ENCODE peak calls at places on chromosomes 1 and 21, in six cellular contexts. O is psoas muscle; H is effector memory CD4-positive, alpha-beta T cell; R is left ventricle myocardium inferior; Y is adipocyte; Z is AG04450. A is an unnamed sample.
A peak's percentile ranks its signal among the peaks of the same experiment; 100 is the strongest.

GRCh38 chr1:114337417-114337816 is 173.6 kb downstream of the TRIM33 start:
- DNase-seq in Y (no peak), H (no peak), O (no peak), R (no peak), Z (no peak), A (no peak)

GRCh38 chr1:234745844-234746797 is 136.1 kb upstream of the IRF2BP2 start:
- DNase-seq in O (no peak), Y (peak; percentile 2), R (no peak), H (no peak), Z (no peak), A (no peak)

GRCh38 chr1:209607102-209607794 is 23.7 kb downstream of the CAMK1G start:
- DNase-seq in O (no peak), R (no peak), H (no peak), Z (no peak), Y (peak; percentile 40), A (no peak)

GRCh38 chr1:57674803-57675202 is 250.9 kb upstream of the DAB1 start:
- DNase-seq in O (no peak), R (no peak), H (no peak), Z (no peak), Y (peak; percentile 3), A (no peak)

GRCh38 chr1:241639653-241640148 is 468 bp downstream of the CHML start:
- DNase-seq in Y (peak; percentile 53), H (no peak), O (peak; percentile 52), Z (no peak), R (peak; percentile 25), A (peak; percentile 47)

GRCh38 chr1:239952348-239953307 is 139.1 kb upstream of the FMN2 start:
- DNase-seq in Z (no peak), R (no peak), Y (peak; percentile 17), O (no peak), H (no peak), A (no peak)

GRCh38 chr1:115976062-115976899 is at the start of gene SLC22A15:
- DNase-seq in H (peak; percentile 3), Z (no peak), R (peak; percentile 76), Y (peak; percentile 85), O (peak; percentile 78), A (no peak)

GRCh38 chr1:209899948-209900347 is 38.1 kb upstream of the SYT14 start:
- DNase-seq in Y (no peak), H (no peak), Z (no peak), O (no peak), R (no peak), A (peak; percentile 25)

GRCh38 chr1:145708063-145708462 is 895 bp upstream of the PDZK1 start:
- DNase-seq in R (no peak), O (no peak), Z (peak; percentile 33), H (no peak), Y (no peak), A (no peak)

GRCh38 chr1:246988316-246988715 is 19.5 kb downstream of the ZNF695 start:
- DNase-seq in O (no peak), Z (no peak), R (no peak), Y (no peak), H (no peak), A (no peak)

GRCh38 chr1:246987083-246987690 is 20.7 kb downstream of the ZNF695 start:
- DNase-seq in H (no peak), Z (no peak), Y (no peak), O (no peak), R (no peak), A (no peak)

GRCh38 chr1:246989901-246990300 is 18.0 kb downstream of the ZNF695 start:
- DNase-seq in O (no peak), H (no peak), R (no peak), Y (no peak), Z (no peak), A (no peak)
- H3K9me3 ChIP-seq in O (peaks cover 65% of the 10 kb centered on the region), H (peaks cover 23% of the 10 kb centered on the region), R (peaks cover 99% of the 10 kb centered on the region), Y (peaks cover 92% of the 10 kb centered on the region), Z (peaks cover 38% of the 10 kb centered on the region), A (peaks cover 89% of the 10 kb centered on the region)

DNA sequence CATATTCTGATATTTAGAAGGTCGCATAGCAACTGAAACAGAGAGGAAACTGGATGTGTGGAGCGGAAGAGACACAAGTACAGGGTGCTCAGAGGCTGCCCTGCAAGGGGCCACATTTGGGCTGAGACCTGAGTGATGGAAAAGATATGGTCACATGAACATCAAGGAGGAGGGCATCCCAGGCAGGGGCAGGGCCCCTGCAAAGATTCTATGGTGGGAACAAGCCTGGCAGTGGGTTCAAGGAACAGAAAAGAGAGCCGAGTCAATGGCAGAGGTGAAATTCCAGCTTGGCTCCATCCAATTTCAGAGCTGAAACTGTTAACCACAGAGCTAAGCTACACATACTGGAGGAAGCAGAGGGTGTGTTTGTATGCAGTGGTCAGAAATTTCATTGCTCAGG is 227.7 kb downstream of the PRDM2 start:
- DNase-seq in Y (no peak), O (no peak), R (no peak), H (no peak), Z (no peak), A (no peak)
- H3K9me3 ChIP-seq in Y (no peaks in the 10 kb centered on the region), O (no peaks in the 10 kb centered on the region), R (no peaks in the 10 kb centered on the region), H (no peaks in the 10 kb centered on the region), Z (peaks cover 15% of the 10 kb centered on the region), A (no peaks in the 10 kb centered on the region)

DNA sequence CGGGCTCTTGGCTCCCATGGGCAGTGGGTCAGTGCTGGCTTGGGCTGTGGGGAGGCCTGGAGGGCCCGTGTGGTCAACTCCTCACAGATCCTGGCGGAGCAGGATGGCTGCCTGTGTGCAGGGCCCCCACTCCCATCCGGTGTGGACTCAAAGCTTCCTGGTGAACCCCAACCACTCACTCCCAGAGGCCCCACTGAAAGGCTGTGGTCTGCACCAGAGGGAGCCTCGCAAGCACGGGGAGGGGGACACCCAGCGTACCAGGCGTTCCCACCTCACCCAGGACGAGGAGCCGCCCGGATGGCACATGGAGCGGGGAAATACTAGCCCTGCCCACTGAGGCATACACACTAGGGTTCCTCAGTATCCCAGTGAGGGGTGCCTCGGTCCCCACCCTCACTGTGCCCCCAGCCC is 75.4 kb upstream of the ACTRT2 start:
- DNase-seq in R (no peak), Z (no peak), O (peak; percentile 26), Y (no peak), H (no peak), A (no peak)
- H3K9me3 ChIP-seq in R (peaks cover 13% of the 10 kb centered on the region), Z (peaks cover 90% of the 10 kb centered on the region), O (no peaks in the 10 kb centered on the region), Y (peaks cover 15% of the 10 kb centered on the region), H (peaks cover 4% of the 10 kb centered on the region), A (peaks cover 5% of the 10 kb centered on the region)

GRCh38 chr1:2880086-2880485 is 78.6 kb upstream of the TTC34 start:
- DNase-seq in Y (no peak), Z (no peak), R (no peak), O (no peak), H (no peak), A (no peak)

GRCh38 chr1:2877391-2877790 is 75.9 kb upstream of the TTC34 start:
- DNase-seq in R (no peak), H (no peak), O (no peak), Y (no peak), Z (no peak), A (no peak)

GRCh38 chr1:2879591-2879990 is 78.1 kb upstream of the TTC34 start:
- DNase-seq in O (no peak), R (no peak), Z (no peak), H (no peak), Y (no peak), A (no peak)

GRCh38 chr1:2878591-2878990 is 77.1 kb upstream of the TTC34 start:
- DNase-seq in Y (no peak), O (no peak), R (no peak), H (no peak), Z (no peak), A (no peak)

DNA sequence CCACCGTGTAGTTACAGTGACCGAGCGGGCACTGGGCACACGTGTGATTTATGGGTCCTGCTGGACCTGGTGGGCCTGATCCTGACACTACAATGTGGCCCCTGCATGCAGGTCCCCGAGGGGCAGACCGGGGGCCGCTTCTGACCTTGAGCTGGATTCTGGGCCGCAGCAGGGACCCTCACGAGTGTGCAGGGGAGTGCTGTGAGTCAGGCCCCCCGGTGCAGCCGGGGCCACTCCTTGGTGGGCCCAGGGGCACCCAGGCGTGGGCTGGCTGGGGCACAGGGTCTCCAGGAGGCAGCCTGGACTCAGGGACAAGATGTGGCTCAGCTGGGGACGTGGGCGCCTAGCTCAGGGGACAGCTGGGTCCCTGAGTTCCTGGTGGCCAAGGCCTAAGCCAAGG is 77.5 kb upstream of the TTC34 start:
- DNase-seq in Z (no peak), R (no peak), O (no peak), Y (no peak), H (no peak), A (no peak)
- H3K9me3 ChIP-seq in Z (peaks cover 100% of the 10 kb centered on the region), R (no peaks in the 10 kb centered on the region), O (no peaks in the 10 kb centered on the region), Y (no peaks in the 10 kb centered on the region), H (no peaks in the 10 kb centered on the region), A (no peaks in the 10 kb centered on the region)

DNA sequence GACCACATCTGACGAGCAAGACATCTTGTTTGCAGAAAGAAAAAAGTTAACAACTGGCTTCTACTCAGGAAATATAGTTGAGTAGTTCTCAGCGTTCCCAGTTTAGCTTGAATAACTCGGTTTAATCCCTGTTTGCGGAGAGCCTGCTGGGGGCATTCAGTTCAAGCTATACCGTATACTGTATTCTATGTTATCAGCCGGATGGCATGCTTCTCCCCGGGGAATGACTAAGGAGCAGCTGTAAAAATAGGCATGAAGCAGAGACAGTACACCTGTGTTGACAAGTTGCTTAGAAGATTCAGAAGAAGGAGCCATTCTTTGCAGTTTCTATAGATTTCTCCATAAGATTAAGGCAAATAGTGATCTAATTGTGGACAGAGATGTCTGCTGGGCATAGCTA is 267.8 kb upstream of the NCAM2 start:
- DNase-seq in Y (no peak), R (no peak), O (no peak), Z (no peak), H (no peak), A (no peak)
- H3K9me3 ChIP-seq in Y (no peaks in the 10 kb centered on the region), R (no peaks in the 10 kb centered on the region), O (no peaks in the 10 kb centered on the region), Z (peaks cover 15% of the 10 kb centered on the region), H (no peaks in the 10 kb centered on the region), A (no peaks in the 10 kb centered on the region)

GRCh38 chr1:152109231-152109997 is 5.8 kb downstream of the TCHH start:
- DNase-seq in Z (no peak), R (no peak), O (no peak), H (no peak), Y (peak; percentile 26), A (no peak)

GRCh38 chr1:152109998-152110294 is 5.3 kb downstream of the TCHH start:
- DNase-seq in O (no peak), R (no peak), Y (no peak), Z (no peak), H (no peak), A (no peak)

GRCh38 chr1:152107289-152107983 is 7.8 kb downstream of the TCHH start:
- DNase-seq in Y (no peak), H (no peak), R (no peak), Z (no peak), O (no peak), A (no peak)

GRCh38 chr1:152107984-152108898 is 7.0 kb downstream of the TCHH start:
- DNase-seq in Y (peak; percentile 4), O (no peak), H (no peak), R (peak; percentile 23), Z (no peak), A (no peak)

DNA sequence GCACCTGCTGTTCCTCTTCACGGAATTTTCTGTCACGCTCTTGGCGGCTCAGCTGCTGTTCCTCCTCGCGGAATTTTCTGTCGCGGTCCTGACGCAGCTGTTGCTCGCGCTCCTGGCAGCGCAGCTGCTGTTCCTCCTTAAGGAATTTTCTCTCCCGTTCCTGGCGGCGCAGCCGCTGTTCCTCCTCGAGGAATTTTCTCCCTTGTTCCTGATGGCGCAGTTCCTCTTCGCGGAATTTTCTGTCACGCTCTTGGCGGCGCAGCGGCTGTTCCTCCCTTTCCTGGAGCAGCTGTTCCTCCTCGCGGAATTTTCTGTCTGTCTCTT is 6.4 kb downstream of the TCHH start:
- DNase-seq in R (no peak), H (no peak), Y (peak; percentile 3), O (no peak), Z (no peak), A (no peak)
- H3K9me3 ChIP-seq in R (peaks cover 22% of the 10 kb centered on the region), H (no peaks in the 10 kb centered on the region), Y (peaks cover 14% of the 10 kb centered on the region), O (peaks cover 5% of the 10 kb centered on the region), Z (peaks cover 33% of the 10 kb centered on the region), A (peaks cover 13% of the 10 kb centered on the region)